ENCODE peak calls at places on chromosome 21, in seven cellular contexts. G is astrocyte of the cerebellum; N is neural progenitor cell; A is HepG2; I is CD8-positive, alpha-beta T cell; P is fibroblast of pulmonary artery; J is epithelial cell of esophagus. E is an unnamed sample.

GRCh38 chr21:30227633-30228404 is 11.9 kb upstream of the CLDN8 start:
- DNase-seq in J (peak), N (no peak), P (peak), G (peak), I (no peak), A (no peak), E (peak)

GRCh38 chr21:34983680-34984086 is 65.4 kb downstream of the RUNX1 start:
- DNase-seq in P (peak), I (no peak), G (no peak), A (no peak), J (peak), N (no peak), E (no peak)

GRCh38 chr21:25518491-25518911 is 88.8 kb downstream of the MRPL39 start:
- DNase-seq in G (no peak), N (peak), I (no peak), P (no peak), A (no peak), J (peak), E (no peak)

GRCh38 chr21:42061866-42062542 is 9.1 kb upstream of the UMODL1 start:
- DNase-seq in P (no peak), A (no peak), G (no peak), I (peak), J (no peak), N (peak), E (no peak)

GRCh38 chr21:38599381-38599975 is 101.2 kb upstream of the ERG start:
- DNase-seq in J (no peak), G (no peak), P (no peak), A (no peak), I (no peak), N (no peak), E (no peak)

GRCh38 chr21:34801519-34802132 is 132.8 kb downstream of the CLIC6 start:
- DNase-seq in I (no peak), J (peak), A (no peak), N (no peak), G (no peak), P (peak), E (no peak)

GRCh38 chr21:14562959-14563358 is 16.8 kb upstream of the SAMSN1 start:
- DNase-seq in N (no peak), I (no peak), A (no peak), G (no peak), P (no peak), J (no peak), E (no peak)

GRCh38 chr21:42294273-42294880 is 20.8 kb downstream of the TFF3 start:
- DNase-seq in I (no peak), G (no peak), A (no peak), P (no peak), J (no peak), N (no peak), E (no peak)

GRCh38 chr21:21807598-21807903 is 809.3 kb downstream of the NCAM2 start:
- DNase-seq in N (no peak), J (no peak), I (no peak), P (no peak), A (no peak), G (no peak), E (no peak)

GRCh38 chr21:27017251-27017650 is 50.4 kb upstream of the ADAMTS5 start:
- DNase-seq in I (no peak), N (no peak), G (no peak), A (no peak), P (peak), J (no peak), E (no peak)

GRCh38 chr21:14452031-14452778 is 69.3 kb upstream of the HSPA13 start:
- DNase-seq in A (no peak), J (no peak), P (no peak), N (no peak), G (no peak), I (no peak), E (no peak)

GRCh38 chr21:20551939-20552338 is 446.3 kb upstream of the NCAM2 start:
- DNase-seq in G (no peak), J (no peak), N (no peak), I (no peak), A (no peak), P (no peak), E (no peak)

GRCh38 chr21:15774590-15774989 is 44.8 kb downstream of the USP25 start:
- DNase-seq in P (peak), A (no peak), I (no peak), J (peak), N (no peak), G (no peak), E (no peak)

GRCh38 chr21:14683021-14683420 is 136.9 kb upstream of the SAMSN1 start:
- DNase-seq in N (no peak), P (no peak), J (no peak), G (no peak), A (no peak), I (no peak), E (no peak)

GRCh38 chr21:23695449-23695848 is 1911.8 kb downstream of the MRPL39 start:
- DNase-seq in P (no peak), J (no peak), I (no peak), G (no peak), N (no peak), A (no peak), E (no peak)

GRCh38 chr21:37463083-37463780 is 96.7 kb downstream of the DYRK1A start:
- DNase-seq in G (peak), N (peak), P (peak), A (peak), I (no peak), J (peak), E (no peak)

GRCh38 chr21:17003763-17004373 is 509.0 kb upstream of the CXADR start:
- DNase-seq in I (no peak), G (peak), N (no peak), P (peak), J (peak), A (no peak), E (peak)

GRCh38 chr21:32463889-32464300 is 51.4 kb downstream of the EVA1C start:
- DNase-seq in J (peak), A (peak), P (peak), I (no peak), G (peak), N (no peak), E (peak)

GRCh38 chr21:34510148-34511142 is 1.6 kb downstream of the KCNE1 start:
- DNase-seq in J (peak), I (no peak), G (no peak), A (peak), N (peak), P (peak), E (peak)

GRCh38 chr21:35050348-35051286 is 1.5 kb upstream of the RUNX1 start:
- DNase-seq in I (no peak), N (no peak), P (no peak), G (no peak), J (no peak), A (no peak), E (no peak)

GRCh38 chr21:42021751-42022430 is 11.7 kb upstream of the ZBTB21 start:
- DNase-seq in I (no peak), G (no peak), J (no peak), A (no peak), N (peak), P (no peak), E (no peak)

GRCh38 chr21:27250386-27250785 is 283.5 kb upstream of the ADAMTS5 start:
- DNase-seq in A (no peak), P (no peak), N (no peak), G (no peak), J (no peak), I (no peak), E (no peak)

GRCh38 chr21:32768530-32768929 is 3.0 kb downstream of the PAXBP1 start:
- DNase-seq in N (no peak), I (no peak), P (no peak), J (no peak), A (no peak), G (no peak), E (no peak)

GRCh38 chr21:33028759-33029511 is 3.2 kb downstream of the OLIG2 start:
- DNase-seq in I (no peak), G (no peak), J (no peak), P (no peak), A (no peak), N (peak), E (no peak)

GRCh38 chr21:31875424-31876097 is 2.7 kb downstream of the HUNK start:
- DNase-seq in G (no peak), N (no peak), P (no peak), I (no peak), A (no peak), J (no peak), E (no peak)

GRCh38 chr21:33374080-33374873 is 28.9 kb upstream of the IFNGR2 start:
- DNase-seq in N (peak), P (peak), A (peak), I (no peak), G (peak), J (peak), E (no peak)

GRCh38 chr21:33981341-33982101 is 65.9 kb upstream of the ATP5PO start:
- DNase-seq in N (no peak), G (no peak), J (no peak), I (no peak), P (peak), A (no peak), E (no peak)

GRCh38 chr21:14451520-14451919 is 68.6 kb upstream of the HSPA13 start:
- DNase-seq in N (no peak), G (no peak), A (no peak), I (no peak), J (no peak), P (no peak), E (no peak)

GRCh38 chr21:30434033-30434631 is 4.1 kb downstream of the KRTAP13-4 start:
- DNase-seq in I (no peak), A (no peak), N (peak), P (peak), G (peak), J (peak), E (no peak)

GRCh38 chr21:42148584-42148983 is 70.4 kb upstream of the ABCG1 start:
- DNase-seq in A (no peak), I (no peak), G (no peak), N (no peak), P (no peak), J (no peak), E (no peak)

GRCh38 chr21:44761011-44761729 is 40.5 kb downstream of the UBE2G2 start:
- DNase-seq in J (peak), A (peak), I (no peak), G (no peak), P (no peak), N (peak), E (no peak)

GRCh38 chr21:16192900-16193299 is 463.1 kb downstream of the USP25 start:
- DNase-seq in P (peak), I (no peak), J (peak), G (no peak), A (no peak), N (no peak), E (no peak)

GRCh38 chr21:44872568-44873355 is 728 bp downstream of the PTTG1IP start:
- DNase-seq in A (no peak), J (peak), P (peak), G (no peak), I (no peak), N (peak), E (no peak)

GRCh38 chr21:34530264-34530663 is 18.3 kb upstream of the KCNE1 start:
- DNase-seq in G (peak), A (no peak), I (no peak), J (no peak), N (no peak), P (peak), E (no peak)

GRCh38 chr21:32653326-32653901 is 41.2 kb upstream of the CFAP298 start:
- DNase-seq in N (peak), A (peak), G (peak), I (no peak), J (peak), P (peak), E (no peak)

GRCh38 chr21:15301014-15301413 is 236.2 kb upstream of the NRIP1 start:
- DNase-seq in J (peak), N (peak), I (no peak), P (no peak), G (no peak), A (no peak), E (peak)

GRCh38 chr21:20874202-20874601 is 124.0 kb upstream of the NCAM2 start:
- DNase-seq in J (no peak), G (no peak), N (no peak), I (no peak), P (no peak), A (no peak), E (no peak)

GRCh38 chr21:25994758-25995163 is 175.8 kb downstream of the APP start:
- DNase-seq in I (no peak), N (no peak), P (no peak), J (no peak), G (no peak), A (no peak), E (no peak)

GRCh38 chr21:35026617-35027557 is 22.2 kb downstream of the RUNX1 start:
- DNase-seq in N (peak), A (peak), J (peak), P (peak), I (peak), G (no peak), E (no peak)

DNA sequence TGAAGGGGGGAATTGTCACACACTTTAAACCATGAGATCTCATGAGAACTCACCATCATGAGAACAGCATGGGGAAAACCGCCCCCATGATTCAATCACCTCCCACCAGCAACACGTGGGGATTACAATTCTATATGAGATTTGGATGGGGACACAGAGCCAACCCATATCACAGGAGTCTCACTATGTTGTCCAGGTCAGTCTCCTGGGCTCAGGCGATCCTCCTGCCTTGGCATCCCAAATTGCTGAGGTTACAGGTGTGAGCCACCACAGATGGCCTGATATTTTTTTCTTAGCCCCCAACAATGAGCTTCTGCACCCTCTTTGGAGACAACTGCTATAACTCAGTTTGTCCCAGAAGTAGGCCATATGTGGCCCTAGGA is 22.5 kb upstream of the MORC3 start:
- DNase-seq in G (no peak), P (no peak), N (no peak), J (no peak), A (no peak), I (no peak), E (no peak)
- H3K4me3 ChIP-seq in G (no peak), P (no peak), N (no peak), J (peak), A (peak), I (peak), E (no peak)

DNA sequence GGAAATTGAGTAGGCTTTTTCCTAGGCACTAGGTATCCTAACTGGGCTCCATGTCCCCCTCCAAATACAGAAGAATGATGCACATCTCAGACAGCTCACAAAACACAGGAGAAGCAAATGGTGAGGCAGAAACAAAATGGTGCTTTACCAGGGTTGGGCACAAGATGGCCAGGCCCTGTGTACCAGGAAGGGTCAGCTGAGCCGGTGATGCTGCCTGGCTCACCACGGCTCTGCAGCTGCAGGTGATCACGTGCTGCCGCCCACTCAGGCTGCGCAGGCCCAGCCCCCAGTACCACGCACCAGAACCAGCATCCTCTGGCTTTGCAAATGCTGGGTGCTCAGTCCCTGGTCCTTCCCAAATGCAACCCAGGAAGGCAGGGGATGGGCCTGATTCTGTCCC is 998 bp upstream of the DSCAM start:
- DNase-seq in G (no peak), P (no peak), J (no peak), N (peak), A (no peak), I (no peak), E (no peak)
- TF ChIP-seq CTCF in G (no peak), P (no peak), J (no peak), N (peak), A (no peak), I (no peak), E (no peak)

DNA sequence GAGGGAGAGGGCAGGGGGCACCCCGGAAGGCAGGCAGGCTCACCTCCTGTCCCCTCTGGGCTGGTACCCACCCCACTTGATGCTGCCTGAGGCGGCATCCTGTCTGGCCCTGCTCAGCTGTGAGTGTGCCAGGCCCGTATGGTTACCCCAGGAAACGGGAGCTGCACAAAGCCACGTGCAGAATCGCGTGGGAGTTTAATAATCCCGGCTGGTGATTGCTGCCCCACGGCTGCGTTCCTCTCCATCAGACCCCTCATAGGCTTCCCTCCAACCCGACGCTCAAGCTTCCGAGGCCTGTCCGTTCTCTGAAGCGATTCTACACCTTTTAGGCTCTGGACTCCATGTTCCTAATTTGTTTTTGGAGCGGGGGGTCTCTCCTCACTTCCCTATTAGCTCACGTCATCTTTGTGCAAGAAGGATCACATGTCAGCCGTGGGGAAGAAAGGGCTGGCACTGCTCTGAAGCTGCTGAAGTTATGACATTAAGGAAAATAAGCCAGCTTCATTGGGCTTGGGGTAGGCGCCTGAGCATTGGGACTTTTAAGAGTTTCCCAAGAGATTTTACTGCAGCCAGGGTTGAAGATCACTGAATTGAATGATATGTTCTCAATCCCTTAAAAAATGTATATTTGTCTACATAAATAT is 1.1 kb upstream of the B3GALT5 start:
- DNase-seq in G (no peak), A (no peak), P (no peak), N (peak), I (no peak), J (no peak), E (no peak)
- H3K4me3 ChIP-seq in G (peak), A (no peak), P (no peak), N (peak), I (no peak), J (no peak), E (peak)

GRCh38 chr21:43313939-43314405 is 113.0 kb downstream of the SIK1 start:
- DNase-seq in A (no peak), I (no peak), J (no peak), P (no peak), G (no peak), N (no peak), E (no peak)

GRCh38 chr21:43313221-43313938 is 113.6 kb downstream of the SIK1 start:
- DNase-seq in A (no peak), P (no peak), I (no peak), G (no peak), N (no peak), J (no peak), E (no peak)

GRCh38 chr21:43316156-43316845 is 110.6 kb downstream of the SIK1 start:
- DNase-seq in G (no peak), P (no peak), I (no peak), A (no peak), J (no peak), N (no peak), E (no peak)

GRCh38 chr21:43317254-43317748 is 109.6 kb downstream of the SIK1 start:
- DNase-seq in P (no peak), A (no peak), N (no peak), G (no peak), I (no peak), J (no peak), E (no peak)

DNA sequence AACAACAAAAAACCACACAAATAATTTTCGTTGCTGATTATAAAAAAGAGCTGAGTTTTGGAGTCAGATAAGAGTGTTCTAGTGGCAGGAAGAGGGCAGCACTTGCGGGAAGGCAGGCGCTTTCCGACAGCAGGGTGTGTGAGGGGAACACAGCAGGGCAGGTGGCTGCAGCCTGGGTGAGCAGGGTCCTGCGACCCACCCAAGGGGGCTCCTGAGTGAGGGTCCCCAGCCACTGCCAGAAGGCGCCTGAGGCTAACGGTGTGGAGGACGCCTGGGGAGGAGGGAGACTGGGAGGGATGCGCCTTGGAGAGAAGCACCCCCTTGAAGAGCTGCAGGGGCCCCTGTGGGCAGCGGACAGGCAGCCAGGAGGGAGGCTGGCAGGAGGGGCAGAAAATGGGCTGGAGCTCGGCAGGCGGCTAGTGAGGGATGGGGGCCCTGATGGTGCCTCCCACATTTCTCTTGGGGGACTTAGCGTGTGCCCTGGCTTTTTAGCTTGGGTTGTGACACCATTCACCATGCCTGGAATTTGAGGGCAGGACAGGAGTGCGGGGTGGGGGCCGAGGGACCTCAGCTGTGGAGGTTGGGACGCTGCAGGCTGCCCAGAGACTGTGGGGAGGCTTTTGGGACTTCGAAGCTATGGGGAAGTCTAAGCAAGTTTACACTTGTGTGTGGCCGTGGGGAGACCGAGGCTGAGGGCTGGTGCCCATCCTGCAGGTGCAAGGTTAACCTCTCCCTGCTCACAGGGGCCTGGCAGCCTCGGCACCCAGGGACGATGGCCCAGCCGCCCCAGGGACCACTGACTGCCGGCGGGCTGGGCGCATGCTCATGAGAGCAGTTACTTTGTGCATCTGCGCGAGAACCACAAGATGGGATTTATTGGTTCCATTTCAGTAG is 111.4 kb downstream of the SIK1 start:
- DNase-seq in A (no peak), J (no peak), I (no peak), N (no peak), P (no peak), G (no peak), E (no peak)
- TF ChIP-seq CTCF in A (peak), J (no peak), I (no peak), N (no peak), P (no peak), G (no peak), E (peak)

E was measured in retinal pigment epithelial cell.